ENCODE peak calls at places on chromosomes 4 and X, in ten cellular contexts. W, E, C, T, M, O, F, V, L and X are unnamed samples.

GRCh38 chrX:97238632-97239031 is 354.9 kb downstream of the RPA4 start:
- DNase-seq in F (no peak), M (no peak), O (no peak), T (no peak), V (no peak), E (peak), L (no peak), W (no peak), C (no peak), X (no peak)

GRCh38 chr4:131644619-131645018 is 1504.5 kb upstream of the PCDH10 start:
- DNase-seq in E (peak), C (no peak), L (no peak), W (no peak), T (no peak), M (peak), F (no peak), V (no peak), O (no peak), X (no peak)

GRCh38 chr4:116899536-116899935 is 185.8 kb downstream of the TRAM1L1 start:
- DNase-seq in M (no peak), O (no peak), F (no peak), L (no peak), W (no peak), V (no peak), T (no peak), E (no peak), C (no peak), X (no peak)

GRCh38 chr4:147578057-147578476 is 39.1 kb upstream of the TMEM184C start:
- DNase-seq in T (peak), F (no peak), L (peak), V (no peak), C (no peak), O (no peak), E (peak), W (no peak), M (peak), X (no peak)

GRCh38 chr4:1201851-1202525 is 29.6 kb upstream of the SPON2 start:
- DNase-seq in L (no peak), W (peak), F (peak), C (no peak), E (no peak), V (peak), O (peak), M (peak), T (no peak), X (peak)

GRCh38 chr4:182649698-182650477 is 267.3 kb downstream of the DCTD start:
- DNase-seq in V (no peak), O (no peak), M (no peak), W (no peak), F (no peak), C (no peak), T (no peak), L (no peak), E (no peak), X (no peak)

GRCh38 chrX:139563251-139563650 is 32.7 kb downstream of the F9 start:
- DNase-seq in C (no peak), W (no peak), M (no peak), F (no peak), L (no peak), T (no peak), V (no peak), O (no peak), E (no peak), X (no peak)

GRCh38 chr4:81421346-81422218 is 50.1 kb downstream of the RASGEF1B start:
- DNase-seq in E (peak), L (no peak), C (no peak), W (no peak), F (no peak), V (no peak), T (no peak), M (peak), O (no peak), X (no peak)

GRCh38 chr4:107665001-107665400 is 55.0 kb downstream of the PAPSS1 start:
- DNase-seq in F (no peak), V (no peak), T (no peak), M (peak), O (no peak), C (no peak), W (no peak), E (no peak), L (no peak), X (no peak)

GRCh38 chrX:87525771-87526229 is 8.2 kb downstream of the KLHL4 start:
- DNase-seq in M (no peak), L (no peak), O (no peak), F (no peak), V (no peak), T (no peak), C (no peak), W (no peak), E (no peak), X (no peak)

GRCh38 chrX:118627084-118627758 is 100.2 kb upstream of the IL13RA1 start:
- DNase-seq in F (no peak), M (no peak), C (no peak), T (no peak), E (no peak), L (no peak), W (no peak), V (no peak), O (no peak), X (no peak)

GRCh38 chr4:6111354-6111930 is 88.9 kb downstream of the JAKMIP1 start:
- DNase-seq in T (no peak), W (no peak), F (no peak), V (no peak), M (no peak), C (no peak), E (no peak), L (no peak), O (no peak), X (no peak)

GRCh38 chrX:153464116-153464515 is 6.3 kb downstream of the HAUS7 start:
- DNase-seq in V (no peak), E (no peak), W (no peak), M (no peak), O (no peak), T (no peak), F (no peak), L (no peak), C (no peak), X (peak)

GRCh38 chrX:68261060-68261672 is 172.1 kb downstream of the OPHN1 start:
- DNase-seq in F (no peak), W (no peak), O (no peak), V (no peak), M (no peak), L (no peak), C (no peak), T (no peak), E (no peak), X (peak)

GRCh38 chr4:113733685-113734084 is 27.9 kb downstream of the CAMK2D start:
- DNase-seq in F (no peak), C (no peak), L (no peak), M (no peak), T (no peak), W (no peak), O (no peak), V (no peak), E (no peak), X (no peak)